ENCODE peak calls at places on chromosomes 5 and 9, in six cellular contexts. F is C1 segment of cervical spinal cord, K is A172, B is T-helper 1 cell, I is AG04449, U is NCI-H510A treated with DMSO at 0.1 percent for 48 hours. J is an unnamed sample.

GRCh38 chr9:130539473-130540223 is 39.7 kb upstream of the FUBP3 start:
- DNase-seq in F (no peak), K (no peak), B (no peak), I (no peak), U (no peak), J (no peak)

GRCh38 chr9:86854898-86855523 is 92.3 kb downstream of the GAS1 start:
- DNase-seq in F (no peak), K (peak; percentile 60), B (no peak), I (peak; percentile 50), U (no peak), J (no peak)

GRCh38 chr5:73451218-73452130 is 2.9 kb upstream of the FOXD1 start:
- DNase-seq in F (peak; percentile 40), K (no peak), B (peak; percentile 54), I (no peak), U (no peak), J (peak; percentile 60)

GRCh38 chr5:79464695-79465332 is 49.1 kb downstream of the HOMER1 start:
- DNase-seq in F (no peak), K (peak; percentile 5), B (no peak), I (no peak), U (peak; percentile 39), J (peak; percentile 14)

GRCh38 chr5:35458824-35459207 is 158.8 kb upstream of the SPEF2 start:
- DNase-seq in F (no peak), K (no peak), B (no peak), I (no peak), U (no peak), J (no peak)

GRCh38 chr5:17426104-17426739 is 71.8 kb upstream of the TAF11L2 start:
- DNase-seq in F (no peak), K (no peak), B (no peak), I (no peak), U (no peak), J (peak; percentile 3)

GRCh38 chr5:36202521-36202961 is 39.2 kb downstream of the NADK2 start:
- DNase-seq in F (no peak), K (peak; percentile 58), B (no peak), I (no peak), U (no peak), J (no peak)

GRCh38 chr5:91052977-91053732 is 330.0 kb downstream of the ARRDC3 start:
- DNase-seq in F (no peak), K (no peak), B (no peak), I (no peak), U (no peak), J (no peak)

GRCh38 chr9:113592806-113593575 is 129.5 kb downstream of the RGS3 start:
- DNase-seq in F (no peak), K (no peak), B (no peak), I (no peak), U (no peak), J (no peak)

GRCh38 chr5:1751864-1752822 is 47.5 kb downstream of the MRPL36 start:
- DNase-seq in F (no peak), K (no peak), B (no peak), I (no peak), U (no peak), J (no peak)

GRCh38 chr9:120730661-120731514 is 16.6 kb upstream of the MEGF9 start:
- DNase-seq in F (no peak), K (peak; percentile 100), B (no peak), I (peak; percentile 83), U (no peak), J (peak; percentile 52)

GRCh38 chr5:1176473-1177391 is 24.7 kb upstream of the SLC6A19 start:
- DNase-seq in F (no peak), K (no peak), B (no peak), I (no peak), U (peak; percentile 33), J (no peak)

J was measured in NCI-H146.